ENCODE peak calls at places on chromosomes 3 and 15, in eight cellular contexts. T is IMR-90, J is endodermal cell, U is MM.1S, Q is left ventricle myocardium inferior, Y is HCT116, S is GM12878, D is AG04450. G is an unnamed sample.

GRCh38 chr15:27764339-27764738 is 334.8 kb downstream of the OCA2 start:
- DNase-seq in T (no peak), J (peak; percentile 65), U (no peak), Q (no peak), Y (no peak), S (no peak), D (no peak), G (no peak)

GRCh38 chr15:60941448-60941847 is 287.7 kb downstream of the RORA start:
- DNase-seq in T (peak; percentile 93), J (no peak), U (no peak), Q (no peak), Y (no peak), S (no peak), D (peak; percentile 49), G (peak; percentile 40)

GRCh38 chr3:77506384-77506783 is 466.5 kb downstream of the ROBO2 start:
- DNase-seq in T (no peak), J (no peak), U (no peak), Q (no peak), Y (no peak), S (no peak), D (no peak), G (no peak)

GRCh38 chr15:38588672-38589071 is 24.1 kb upstream of the RASGRP1 start:
- DNase-seq in T (no peak), J (no peak), U (no peak), Q (no peak), Y (no peak), S (no peak), D (no peak), G (no peak)

GRCh38 chr3:14297784-14298236 is 104.6 kb upstream of the SLC6A6 start:
- DNase-seq in T (no peak), J (no peak), U (no peak), Q (peak; percentile 44), Y (no peak), S (no peak), D (no peak), G (no peak)

GRCh38 chr3:108062051-108062450 is 28.8 kb downstream of the CD47 start:
- DNase-seq in T (no peak), J (no peak), U (no peak), Q (no peak), Y (no peak), S (no peak), D (no peak), G (no peak)

GRCh38 chr3:98821072-98821471 is 57.9 kb downstream of the ST3GAL6 start:
- DNase-seq in T (no peak), J (no peak), U (no peak), Q (no peak), Y (no peak), S (no peak), D (no peak), G (no peak)

GRCh38 chr3:167852216-167852615 is 116.7 kb downstream of the SERPINI1 start:
- DNase-seq in T (peak; percentile 10), J (no peak), U (no peak), Q (no peak), Y (no peak), S (no peak), D (no peak), G (no peak)

GRCh38 chr3:12270976-12271375 is 17.9 kb upstream of the PPARG start:
- DNase-seq in T (no peak), J (no peak), U (no peak), Q (no peak), Y (no peak), S (no peak), D (no peak), G (no peak)

GRCh38 chr3:158102219-158102612 is 4.0 kb downstream of the SHOX2 start:
- DNase-seq in T (no peak), J (no peak), U (no peak), Q (no peak), Y (no peak), S (no peak), D (no peak), G (no peak)

GRCh38 chr15:81015595-81016252 is 15.0 kb downstream of the TLNRD1 start:
- DNase-seq in T (no peak), J (no peak), U (no peak), Q (no peak), Y (no peak), S (no peak), D (no peak), G (no peak)
- H3K27ac ChIP-seq in T (no peak overlapping the region), J (no peak overlapping the region), U (no peak overlapping the region), Q (peak overlapping the region; percentile 68), Y (no peak overlapping the region), S (no peak overlapping the region), D (no peak overlapping the region), G (no peak overlapping the region)

DNA sequence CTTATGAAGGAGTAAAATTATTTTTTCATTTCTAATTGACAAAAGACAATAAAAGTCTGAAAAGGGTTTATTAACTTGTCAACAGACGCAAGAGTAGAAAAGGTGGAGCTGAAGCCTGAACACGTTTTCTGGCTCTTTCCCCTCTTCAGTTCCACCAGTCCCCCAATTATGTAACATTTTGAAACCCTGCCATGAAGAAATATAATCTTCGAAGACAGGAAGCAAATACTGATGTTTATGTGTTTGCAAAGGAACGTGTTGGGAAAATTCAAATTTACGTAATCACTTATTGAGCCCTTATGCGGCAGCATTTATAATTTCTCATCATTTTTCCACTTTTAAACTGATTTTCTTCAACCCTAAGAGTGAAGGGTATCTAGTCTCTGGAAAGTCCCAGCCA is 767 bp downstream of the AP3S2 start:
- DNase-seq in T (peak; percentile 5), J (no peak), U (no peak), Q (no peak), Y (no peak), S (no peak), D (no peak), G (no peak)
- H3K27ac ChIP-seq in T (no peak overlapping the region), J (no peak overlapping the region), U (peak overlapping the region; percentile 87), Q (peak overlapping the region; percentile 95), Y (peak overlapping the region; percentile 74), S (peak overlapping the region; percentile 87), D (no peak overlapping the region), G (peak overlapping the region; percentile 85)

DNA sequence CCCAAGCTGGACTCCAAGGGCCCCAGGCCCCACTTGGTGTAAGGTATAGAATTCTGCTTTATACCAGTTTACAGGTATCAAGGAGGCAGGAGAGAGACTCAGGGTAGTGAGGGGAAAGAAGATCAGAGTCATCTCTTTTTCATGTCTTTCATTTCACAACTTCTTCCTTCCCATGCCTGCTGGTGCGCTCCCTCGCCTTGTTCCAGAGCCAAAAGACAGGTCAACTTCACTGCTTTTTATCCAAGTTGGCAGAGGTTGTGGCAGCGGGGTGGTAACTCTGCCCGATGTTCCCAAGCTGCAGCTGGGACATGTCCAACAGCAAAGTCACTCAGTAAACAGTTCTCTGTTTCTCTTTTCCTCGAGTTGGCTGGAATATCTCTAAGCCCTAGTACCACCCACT is 86.3 kb upstream of the TCF12 start:
- DNase-seq in T (no peak), J (no peak), U (no peak), Q (peak; percentile 49), Y (no peak), S (no peak), D (no peak), G (no peak)
- H3K27ac ChIP-seq in T (no peak overlapping the region), J (no peak overlapping the region), U (no peak overlapping the region), Q (peak overlapping the region; percentile 64), Y (no peak overlapping the region), S (no peak overlapping the region), D (no peak overlapping the region), G (no peak overlapping the region)

GRCh38 chr3:45020534-45020933 is 5.6 kb upstream of the CLEC3B start:
- DNase-seq in T (no peak), J (no peak), U (no peak), Q (no peak), Y (no peak), S (no peak), D (no peak), G (no peak)
- H3K27ac ChIP-seq in T (no peak overlapping the region), J (no peak overlapping the region), U (no peak overlapping the region), Q (peak overlapping the region; percentile 84), Y (no peak overlapping the region), S (no peak overlapping the region), D (no peak overlapping the region), G (no peak overlapping the region)

DNA sequence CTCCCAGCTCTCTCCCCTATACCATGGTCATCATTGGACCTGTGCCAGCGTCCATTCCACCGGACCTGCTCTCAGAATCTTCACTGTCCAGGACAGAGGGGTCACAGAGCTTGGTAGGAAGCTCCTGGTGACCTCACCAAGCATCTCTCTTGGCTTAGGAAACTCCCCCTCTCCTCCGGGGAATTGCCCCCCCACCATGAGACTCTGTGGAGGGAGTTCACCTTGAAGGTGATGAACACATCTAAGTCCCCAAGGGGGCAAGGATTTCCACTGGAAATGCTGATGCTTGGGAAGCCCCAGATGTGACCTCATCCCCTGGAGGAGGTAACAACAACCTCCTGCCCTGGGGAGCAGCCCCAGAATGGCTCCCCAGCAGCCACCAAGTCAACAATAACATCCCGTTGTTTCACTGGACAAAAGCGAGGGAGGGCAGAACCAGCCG is 3.2 kb downstream of the SEMA7A start:
- DNase-seq in T (no peak), J (no peak), U (no peak), Q (no peak), Y (no peak), S (no peak), D (no peak), G (no peak)
- H3K27ac ChIP-seq in T (no peak overlapping the region), J (no peak overlapping the region), U (no peak overlapping the region), Q (no peak overlapping the region), Y (no peak overlapping the region), S (peak overlapping the region; percentile 84), D (no peak overlapping the region), G (peak overlapping the region; percentile 36)

GRCh38 chr15:30885814-30886213 is 17.9 kb upstream of the FAN1 start:
- DNase-seq in T (peak; percentile 11), J (peak; percentile 88), U (no peak), Q (no peak), Y (no peak), S (no peak), D (no peak), G (no peak)

GRCh38 chr15:30889231-30889630 is 14.5 kb upstream of the FAN1 start:
- DNase-seq in T (no peak), J (no peak), U (no peak), Q (no peak), Y (no peak), S (no peak), D (no peak), G (no peak)
- H3K27ac ChIP-seq in T (no peak overlapping the region), J (peak overlapping the region; percentile 30), U (no peak overlapping the region), Q (no peak overlapping the region), Y (no peak overlapping the region), S (no peak overlapping the region), D (no peak overlapping the region), G (no peak overlapping the region)

GRCh38 chr3:169239756-169240155 is 423.8 kb downstream of the MECOM start:
- DNase-seq in T (no peak), J (no peak), U (no peak), Q (no peak), Y (no peak), S (no peak), D (no peak), G (no peak)
- H3K27ac ChIP-seq in T (no peak overlapping the region), J (no peak overlapping the region), U (no peak overlapping the region), Q (peak overlapping the region; percentile 84), Y (no peak overlapping the region), S (no peak overlapping the region), D (no peak overlapping the region), G (no peak overlapping the region)

DNA sequence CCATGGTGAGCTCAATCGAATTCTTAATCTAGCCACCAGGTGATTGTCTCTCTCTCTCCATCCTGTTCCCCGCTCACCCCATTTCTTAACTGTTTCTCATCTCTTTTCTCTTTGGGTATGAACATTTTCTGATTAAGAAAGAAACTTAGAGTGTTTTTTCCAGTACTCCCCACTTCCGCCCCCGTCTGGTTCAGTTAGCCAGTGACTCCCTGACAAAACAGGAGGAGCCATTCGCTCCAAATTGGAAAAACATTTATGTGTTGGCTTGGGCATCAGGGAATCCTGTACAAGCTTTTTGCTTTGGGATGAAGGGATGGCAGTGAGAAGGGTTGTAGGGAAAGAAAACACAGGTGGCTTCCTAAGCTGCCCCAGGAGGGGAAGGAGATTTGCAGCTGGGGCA is 47.0 kb downstream of the BOC start:
- DNase-seq in T (no peak), J (no peak), U (no peak), Q (no peak), Y (no peak), S (no peak), D (no peak), G (no peak)
- H3K27ac ChIP-seq in T (no peak overlapping the region), J (no peak overlapping the region), U (no peak overlapping the region), Q (no peak overlapping the region), Y (no peak overlapping the region), S (no peak overlapping the region), D (no peak overlapping the region), G (no peak overlapping the region)